ENCODE peak calls at places on chromosomes 4 and X, in eight cellular contexts. D is endothelial cell of umbilical vein, C is GM12878, G is transverse colon, T is sigmoid colon, W is suprapubic skin, F is HepG2, Z is stomach. V is an unnamed sample. For H3K4me1, the result is how much of the 10 kb centered on the place peaks cover.

GRCh38 chrX:11967986-11968385 is 170.3 kb upstream of the FRMPD4 start:
- DNase-seq in T (no peak), Z (no peak), D (no peak), W (no peak), F (no peak), C (no peak), G (no peak), V (no peak)

GRCh38 chrX:129091097-129091496 is 432.2 kb downstream of the SMARCA1 start:
- DNase-seq in Z (no peak), D (no peak), C (no peak), T (no peak), G (no peak), W (no peak), F (no peak), V (no peak)

GRCh38 chr4:17780461-17781071 is 855 bp downstream of the FAM184B start:
- DNase-seq in D (no peak), G (no peak), W (no peak), T (no peak), C (no peak), Z (peak), F (no peak), V (no peak)

GRCh38 chr4:187608001-187608421 is 387.6 kb upstream of the ZFP42 start:
- DNase-seq in Z (no peak), D (peak), C (no peak), F (no peak), T (no peak), G (no peak), W (no peak), V (no peak)

GRCh38 chr4:22573198-22573597 is 57.3 kb upstream of the ADGRA3 start:
- DNase-seq in Z (peak), T (peak), C (no peak), D (no peak), W (no peak), G (peak), F (no peak), V (no peak)

GRCh38 chrX:113644426-113644825 is 803.8 kb upstream of the AMOT start:
- DNase-seq in Z (no peak), D (no peak), G (no peak), C (no peak), W (no peak), F (no peak), T (no peak), V (no peak)

GRCh38 chrX:12758291-12758690 is 32.9 kb upstream of the PRPS2 start:
- DNase-seq in F (no peak), G (no peak), D (no peak), T (no peak), Z (no peak), C (no peak), W (no peak), V (no peak)

GRCh38 chr4:174210952-174211490 is 72.4 kb downstream of the FBXO8 start:
- DNase-seq in W (no peak), D (no peak), F (no peak), Z (no peak), C (no peak), T (no peak), G (no peak), V (no peak)

GRCh38 chr4:3629665-3630064 is 97.4 kb upstream of the LRPAP1 start:
- DNase-seq in T (no peak), W (no peak), F (no peak), Z (no peak), G (no peak), D (no peak), C (no peak), V (no peak)

GRCh38 chr4:156933633-156934258 is 37.9 kb downstream of the PDGFC start:
- DNase-seq in C (no peak), D (peak), T (no peak), Z (no peak), G (no peak), W (no peak), F (peak), V (no peak)

GRCh38 chrX:9362529-9362928 is 102.3 kb upstream of the TBL1X start:
- DNase-seq in C (no peak), W (no peak), T (no peak), G (no peak), F (no peak), Z (no peak), D (no peak), V (no peak)

GRCh38 chrX:1484638-1485019 is 31.9 kb upstream of the ASMTL start:
- DNase-seq in G (no peak), W (no peak), D (no peak), Z (no peak), C (no peak), T (no peak), F (no peak), V (no peak)

GRCh38 chr4:39655866-39656265 is 17.2 kb upstream of the SMIM14 start:
- DNase-seq in T (peak), W (no peak), D (no peak), G (no peak), Z (no peak), C (no peak), F (peak), V (no peak)

GRCh38 chr4:6626066-6626465 is 14.4 kb upstream of the MRFAP1 start:
- DNase-seq in Z (no peak), C (no peak), F (no peak), W (no peak), G (no peak), T (no peak), D (no peak), V (no peak)

GRCh38 chrX:122441451-122441850 is 742.6 kb upstream of the GRIA3 start:
- DNase-seq in G (no peak), W (no peak), Z (no peak), D (no peak), T (no peak), F (no peak), C (no peak), V (no peak)

GRCh38 chr4:162201673-162202072 is 37.9 kb upstream of the FSTL5 start:
- DNase-seq in W (no peak), G (no peak), D (no peak), F (no peak), T (no peak), C (no peak), Z (no peak), V (no peak)

GRCh38 chr4:25938251-25939186 is 24.5 kb downstream of the SMIM20 start:
- DNase-seq in D (no peak), W (no peak), Z (no peak), G (no peak), T (no peak), F (no peak), C (peak), V (no peak)

GRCh38 chr4:27003602-27004238 is 143.1 kb downstream of the STIM2 start:
- DNase-seq in C (no peak), D (no peak), F (no peak), G (no peak), W (no peak), T (no peak), Z (no peak), V (no peak)

GRCh38 chrX:44344687-44345086 is 1.2 kb upstream of the EFHC2 start:
- DNase-seq in D (no peak), Z (no peak), G (no peak), C (no peak), W (no peak), F (no peak), T (no peak), V (no peak)

DNA sequence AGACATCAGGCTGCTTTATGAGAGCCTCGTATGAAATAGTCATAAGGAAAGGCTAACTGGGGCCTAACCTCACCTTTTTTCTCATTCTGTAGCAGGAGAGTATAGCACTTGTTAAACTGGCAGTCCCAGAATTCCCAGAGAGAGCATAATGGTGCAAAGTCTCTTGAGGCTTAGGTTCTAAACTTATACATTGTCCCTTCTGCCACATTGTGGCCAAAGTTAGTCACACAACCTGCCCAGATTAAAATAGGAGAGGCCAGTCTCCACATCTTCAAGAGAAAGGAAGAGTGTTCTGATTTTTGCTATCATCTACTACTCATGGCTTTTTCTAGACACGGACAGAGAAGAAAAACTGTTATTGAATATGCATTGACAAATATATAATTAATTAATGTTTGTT is 1588.9 kb upstream of the PCDH7 start:
- DNase-seq in T (no peak), G (no peak), F (no peak), Z (no peak), C (no peak), W (no peak), D (no peak), V (no peak)
- H3K27ac ChIP-seq in T (no peak), G (no peak), F (no peak), Z (no peak), C (no peak), W (no peak), D (no peak), V (no peak)

GRCh38 chrX:66030505-66031317 is 9.2 kb downstream of the VSIG4 start:
- DNase-seq in Z (no peak), T (no peak), F (peak), W (no peak), C (no peak), D (peak), G (peak), V (no peak)
- H3K4me1 ChIP-seq in Z (under half), T (under half), F (under half), W (under half), C (under half), D (under half), G (under half), V (under half)

DNA sequence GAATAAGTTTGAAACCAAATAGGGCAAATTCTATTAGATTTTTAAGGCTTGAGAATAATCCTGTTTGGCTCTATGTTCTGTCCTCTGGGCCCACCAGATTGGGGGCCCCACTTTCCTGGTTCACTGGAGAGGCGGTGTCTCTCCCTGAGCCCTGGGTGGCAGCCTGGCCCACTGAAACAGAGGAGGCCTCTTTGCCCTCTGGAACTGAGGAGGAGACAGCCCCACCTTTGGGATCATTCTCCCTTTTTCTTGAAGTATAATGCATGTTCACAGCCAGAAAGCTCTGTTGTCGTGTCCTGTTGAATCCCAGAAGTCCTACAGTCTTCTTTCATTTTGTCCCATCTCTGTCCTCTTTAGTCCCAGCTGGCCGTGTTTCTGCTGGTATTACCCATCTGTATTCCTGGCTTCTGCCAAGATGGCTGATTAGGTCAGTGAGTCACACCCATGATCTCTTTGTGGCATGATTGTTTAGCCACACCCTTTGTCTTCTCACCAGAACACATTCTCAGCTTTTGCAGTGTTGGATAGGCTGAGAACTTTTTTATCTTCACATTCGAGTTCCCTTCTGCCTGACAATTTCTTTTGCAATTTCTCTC is 8.1 kb upstream of the TBC1D25 start:
- DNase-seq in D (no peak), F (no peak), Z (no peak), C (no peak), G (no peak), W (no peak), T (peak), V (no peak)
- TF ChIP-seq POLR2AphosphoS5 in D (no peak), F (no peak), Z (no peak), C (no peak), G (no peak), W (no peak), T (no peak), V (peak)

GRCh38 chrX:53422915-53423268 is 219 bp downstream of the RIBC1 start:
- DNase-seq in T (no peak), G (no peak), F (no peak), C (no peak), D (no peak), Z (no peak), W (no peak), V (no peak)
- H3K27ac ChIP-seq in T (peak), G (peak), F (peak), C (no peak), D (peak), Z (peak), W (peak), V (peak)

V was measured in vagina.